ENCODE peak calls at places on chromosomes 12 and 14, in ten cellular contexts. U, Q, H, F, T, P, A, S, D and L are unnamed samples.

GRCh38 chr14:101980700-101981099 is 16.3 kb downstream of the DYNC1H1 start:
- DNase-seq in U (peak), T (no peak), P (no peak), F (no peak), A (peak), D (peak), H (peak), Q (peak), S (peak), L (no peak)

GRCh38 chr14:90608281-90608680 is 207.9 kb downstream of the TTC7B start:
- DNase-seq in P (no peak), A (no peak), S (no peak), D (no peak), U (no peak), T (no peak), Q (no peak), F (no peak), H (no peak), L (no peak)

GRCh38 chr14:52960627-52961026 is 9.8 kb upstream of the FERMT2 start:
- DNase-seq in H (no peak), A (no peak), P (no peak), S (no peak), T (no peak), F (no peak), Q (no peak), D (no peak), U (no peak), L (no peak)

GRCh38 chr14:55043528-55043927 is 7.9 kb upstream of the MAPK1IP1L start:
- DNase-seq in F (no peak), A (no peak), U (no peak), T (no peak), P (no peak), Q (no peak), S (no peak), H (peak), D (no peak), L (no peak)

GRCh38 chr12:2801044-2801783 is 6.4 kb downstream of the FKBP4 start:
- DNase-seq in S (no peak), F (no peak), H (no peak), P (no peak), T (no peak), D (no peak), Q (no peak), U (no peak), A (no peak), L (no peak)

GRCh38 chr14:91372680-91373495 is 44.7 kb downstream of the CCDC88C start:
- DNase-seq in P (no peak), Q (no peak), H (no peak), D (no peak), S (no peak), F (no peak), T (no peak), U (no peak), A (no peak), L (no peak)

GRCh38 chr12:7678744-7679143 is 13.0 kb upstream of the APOBEC1 start:
- DNase-seq in Q (no peak), F (no peak), S (no peak), U (no peak), H (no peak), P (no peak), D (no peak), A (no peak), T (no peak), L (no peak)

GRCh38 chr14:55000381-55000780 is 26.5 kb downstream of the WDHD1 start:
- DNase-seq in U (no peak), F (no peak), S (no peak), P (no peak), H (no peak), Q (peak), T (no peak), A (no peak), D (peak), L (no peak)

GRCh38 chr14:75539562-75540478 is 17.6 kb downstream of the BATF start:
- DNase-seq in U (no peak), D (no peak), S (no peak), Q (no peak), A (no peak), P (no peak), T (no peak), H (no peak), F (no peak), L (no peak)

GRCh38 chr12:114777052-114777451 is 93.1 kb upstream of the TBX3 start:
- DNase-seq in H (peak), P (no peak), S (no peak), T (no peak), A (no peak), U (peak), Q (peak), D (peak), F (no peak), L (no peak)

GRCh38 chr12:89353823-89354629 is 1.7 kb upstream of the DUSP6 start:
- DNase-seq in P (peak), U (no peak), F (peak), Q (peak), A (peak), T (peak), D (peak), S (peak), H (peak), L (peak)

GRCh38 chr14:76836029-76836630 is 9.9 kb downstream of the LRRC74A start:
- DNase-seq in A (no peak), P (peak), U (no peak), F (no peak), Q (no peak), T (no peak), H (no peak), S (peak), D (no peak), L (no peak)

GRCh38 chr12:126069549-126070165 is 1004.4 kb downstream of the AACS start:
- DNase-seq in H (peak), D (peak), U (peak), S (no peak), P (no peak), T (peak), Q (peak), F (no peak), A (no peak), L (peak)
- TF ChIP-seq CTCF in H (peak), D (peak), U (peak), S (peak), P (peak), T (peak), Q (peak), F (no peak), A (no peak), L (peak)

GRCh38 chr14:65164825-65165135 is 62.5 kb upstream of the MAX start:
- DNase-seq in A (no peak), T (no peak), S (no peak), D (no peak), F (no peak), U (no peak), H (no peak), P (no peak), Q (no peak), L (no peak)

GRCh38 chr14:65160091-65160490 is 57.8 kb upstream of the MAX start:
- DNase-seq in T (no peak), D (no peak), H (no peak), S (no peak), U (no peak), P (no peak), F (no peak), Q (no peak), A (no peak), L (no peak)

GRCh38 chr14:65167072-65167645 is 64.8 kb upstream of the MAX start:
- DNase-seq in S (no peak), P (no peak), D (no peak), T (no peak), A (no peak), F (no peak), Q (no peak), H (no peak), U (no peak), L (no peak)

GRCh38 chr14:65168840-65169239 is 66.5 kb upstream of the MAX start:
- DNase-seq in H (peak), U (no peak), P (no peak), S (no peak), D (no peak), A (no peak), T (no peak), Q (peak), F (no peak), L (no peak)

DNA sequence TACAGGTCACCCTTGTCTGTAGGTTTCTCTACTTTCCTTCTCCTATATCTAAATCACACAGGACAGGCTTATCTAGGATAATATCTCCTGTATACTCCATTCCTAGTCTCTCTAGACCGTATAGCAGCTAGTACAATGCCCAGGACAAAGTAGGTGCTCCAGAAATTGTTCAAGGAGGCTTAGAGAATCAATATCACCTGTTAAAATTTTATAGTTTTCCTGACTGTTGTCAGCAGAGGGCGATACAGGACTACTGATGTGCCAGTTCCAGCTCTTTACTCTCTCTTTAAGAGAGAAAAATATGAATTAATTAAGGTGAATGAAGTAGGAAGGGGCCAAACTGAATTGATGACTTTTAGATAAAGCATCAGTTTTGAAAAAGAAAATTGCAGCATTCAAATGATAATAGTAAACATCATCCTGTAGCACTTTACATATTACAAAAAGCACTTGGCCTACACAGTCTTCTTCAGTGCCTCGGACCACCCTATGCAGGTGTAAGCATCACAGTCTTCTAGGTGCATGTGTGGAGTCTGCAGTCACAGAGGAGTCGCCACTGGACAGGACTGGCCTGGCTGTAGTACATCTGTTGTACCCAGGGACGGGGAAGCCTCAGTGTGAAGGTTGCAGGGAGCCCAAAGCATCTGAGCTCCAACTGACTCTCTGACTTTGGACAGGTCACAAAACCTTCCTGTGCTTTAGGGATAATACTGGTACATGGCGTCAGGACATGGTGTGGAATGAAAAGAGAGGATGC is 61.9 kb upstream of the MAX start:
- DNase-seq in F (peak), Q (peak), H (peak), A (no peak), D (peak), T (peak), U (no peak), P (no peak), S (no peak), L (peak)
- TF ChIP-seq CTCF in F (peak), Q (peak), H (peak), A (peak), D (peak), T (peak), U (peak), P (peak), S (peak), L (peak)

GRCh38 chr14:85535916-85536834 is 6.2 kb downstream of the FLRT2 start:
- DNase-seq in P (no peak), H (no peak), Q (peak), U (no peak), D (peak), A (no peak), F (no peak), S (no peak), T (no peak), L (no peak)
- TF ChIP-seq CTCF in P (peak), H (peak), Q (peak), U (peak), D (peak), A (peak), F (no peak), S (peak), T (no peak), L (peak)

GRCh38 chr12:39380090-39380489 is 62.8 kb downstream of the KIF21A start:
- DNase-seq in U (no peak), F (no peak), H (no peak), T (no peak), S (no peak), Q (no peak), A (no peak), D (no peak), P (no peak), L (no peak)

GRCh38 chr12:39386335-39386734 is 56.6 kb downstream of the KIF21A start:
- DNase-seq in Q (no peak), T (no peak), F (no peak), P (no peak), D (no peak), A (no peak), U (no peak), S (no peak), H (no peak), L (no peak)

GRCh38 chr12:39378346-39378745 is 64.6 kb downstream of the KIF21A start:
- DNase-seq in F (no peak), T (no peak), H (no peak), D (no peak), Q (no peak), A (no peak), U (no peak), S (no peak), P (no peak), L (no peak)

GRCh38 chr12:39383064-39383552 is 59.8 kb downstream of the KIF21A start:
- DNase-seq in T (no peak), S (no peak), F (no peak), D (no peak), H (no peak), U (no peak), A (no peak), Q (no peak), P (no peak), L (no peak)
- TF ChIP-seq CTCF in T (no peak), S (no peak), F (no peak), D (no peak), H (no peak), U (no peak), A (no peak), Q (no peak), P (no peak), L (no peak)

GRCh38 chr12:65758401-65758800 is 65.9 kb upstream of the HMGA2 start:
- DNase-seq in A (no peak), P (no peak), H (no peak), S (no peak), T (no peak), F (no peak), Q (no peak), D (no peak), U (no peak), L (no peak)
- TF ChIP-seq CTCF in A (no peak), P (no peak), H (no peak), S (no peak), T (no peak), F (no peak), Q (no peak), D (no peak), U (no peak), L (no peak)

GRCh38 chr14:103519837-103520212 is 2.8 kb downstream of the CKB start:
- DNase-seq in A (peak), Q (no peak), U (no peak), F (no peak), T (no peak), P (peak), S (no peak), D (no peak), H (no peak), L (no peak)

GRCh38 chr14:103520269-103520656 is 2.4 kb downstream of the CKB start:
- DNase-seq in S (no peak), H (no peak), F (no peak), T (no peak), D (no peak), A (no peak), U (no peak), P (no peak), Q (no peak), L (no peak)

GRCh38 chr14:103522028-103522581 is 525 bp downstream of the CKB start:
- DNase-seq in H (no peak), Q (no peak), U (no peak), T (peak), S (peak), P (peak), A (peak), D (no peak), F (no peak), L (no peak)

GRCh38 chr14:103521438-103521961 is 1.1 kb downstream of the CKB start:
- DNase-seq in Q (no peak), A (no peak), D (no peak), P (peak), T (no peak), S (no peak), U (no peak), H (no peak), F (no peak), L (no peak)

GRCh38 chr14:103520657-103521437 is 1.8 kb downstream of the CKB start:
- DNase-seq in D (peak), T (peak), A (peak), F (peak), S (peak), H (peak), Q (peak), U (no peak), P (peak), L (peak)
- TF ChIP-seq CTCF in D (peak), T (peak), A (peak), F (peak), S (peak), H (peak), Q (peak), U (peak), P (peak), L (peak)

DNA sequence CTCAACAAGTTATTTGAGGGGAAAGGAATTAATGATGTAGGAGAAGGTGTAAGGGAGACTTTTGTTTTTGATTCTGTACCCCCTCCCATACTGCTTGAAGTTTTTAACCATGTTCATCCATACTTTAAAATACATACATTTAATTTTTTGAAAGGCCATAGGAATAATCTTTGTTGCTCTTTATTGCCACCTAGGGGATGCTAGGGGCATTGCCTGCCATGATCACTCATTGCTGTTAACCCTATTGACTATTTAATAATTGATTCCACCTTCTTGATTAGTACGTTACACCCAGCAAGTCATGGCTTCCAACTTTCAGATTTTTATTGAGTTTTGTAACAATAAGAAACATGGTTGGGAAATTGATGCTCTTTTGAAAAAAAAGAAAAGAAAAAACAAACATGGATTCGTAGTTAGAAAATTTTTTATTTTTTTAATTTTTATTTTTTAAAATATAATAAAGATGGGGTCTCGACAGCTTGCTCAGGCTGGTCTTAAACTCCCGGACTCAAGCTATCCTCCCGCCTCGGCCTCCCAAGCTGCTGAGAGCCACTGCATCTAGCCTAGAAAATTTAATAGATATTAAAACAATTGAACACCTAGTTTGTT is 8.5 kb upstream of the PRKAB1 start:
- DNase-seq in S (no peak), P (no peak), A (no peak), U (no peak), T (peak), D (peak), H (no peak), F (peak), Q (no peak), L (peak)
- TF ChIP-seq CTCF in S (peak), P (peak), A (peak), U (peak), T (peak), D (peak), H (peak), F (peak), Q (peak), L (peak)

GRCh38 chr14:105398044-105398725 is at the start of gene TEX22:
- DNase-seq in Q (peak), H (peak), S (peak), F (peak), A (peak), U (no peak), P (peak), D (peak), T (peak), L (peak)
- TF ChIP-seq CTCF in Q (no peak), H (no peak), S (peak), F (no peak), A (peak), U (no peak), P (peak), D (peak), T (no peak), L (no peak)